ENCODE peak calls at places on chromosomes 7 and 10, in five cellular contexts. B is mammary epithelial cell, F is psoas muscle, I is testis, A is heart right ventricle. O is an unnamed sample. For H3K27me3, the result is how much of the 10 kb centered on the place peaks cover.

GRCh38 chr7:156096806-156097538 is 284.7 kb upstream of the SHH start:
- DNase-seq in B (no peak), F (no peak), I (no peak), A (no peak), O (no peak)

GRCh38 chr7:116180302-116180701 is 30.0 kb upstream of the TES start:
- DNase-seq in B (peak), F (no peak), I (peak), A (peak), O (no peak)

GRCh38 chr10:14891151-14891550 is 12.5 kb downstream of the SUV39H2 start:
- DNase-seq in B (no peak), F (no peak), I (no peak), A (no peak), O (no peak)

GRCh38 chr10:43254199-43254730 is 12.6 kb downstream of the RASGEF1A start:
- DNase-seq in B (no peak), F (no peak), I (peak), A (peak), O (no peak)

GRCh38 chr7:142913051-142913450 is 20.5 kb downstream of the TRPV5 start:
- DNase-seq in B (no peak), F (no peak), I (no peak), A (no peak), O (no peak)

GRCh38 chr7:2869981-2870380 is 25.9 kb upstream of the GNA12 start:
- DNase-seq in B (no peak), F (no peak), I (no peak), A (no peak), O (no peak)

GRCh38 chr10:113475381-113475807 is 77.5 kb upstream of the HABP2 start:
- DNase-seq in B (peak), F (no peak), I (no peak), A (no peak), O (peak)

GRCh38 chr7:132939495-132939894 is 142.4 kb downstream of the CHCHD3 start:
- DNase-seq in B (no peak), F (no peak), I (no peak), A (no peak), O (no peak)

GRCh38 chr10:22002531-22003110 is 909 bp downstream of the DNAJC1 start:
- DNase-seq in B (peak), F (no peak), I (no peak), A (no peak), O (no peak)

GRCh38 chr10:87942884-87943527 is 79.6 kb downstream of the PTEN start:
- DNase-seq in B (no peak), F (no peak), I (no peak), A (no peak), O (no peak)

GRCh38 chr7:2959343-2959680 is 84.4 kb downstream of the CARD11 start:
- DNase-seq in B (no peak), F (no peak), I (no peak), A (no peak), O (no peak)

GRCh38 chr7:114819629-114820362 is 102.1 kb upstream of the MDFIC start:
- DNase-seq in B (peak), F (no peak), I (no peak), A (no peak), O (peak)

GRCh38 chr7:106485031-106485551 is 175.9 kb downstream of the CCDC71L start:
- DNase-seq in B (peak), F (no peak), I (no peak), A (no peak), O (peak)

GRCh38 chr10:71581376-71581775 is 138.2 kb downstream of the C10orf105 start:
- DNase-seq in B (no peak), F (no peak), I (no peak), A (no peak), O (no peak)

GRCh38 chr10:16996530-16996964 is 133.1 kb downstream of the CUBN start:
- DNase-seq in B (no peak), F (no peak), I (no peak), A (no peak), O (no peak)

GRCh38 chr10:13792011-13792410 is 205.2 kb downstream of the PRPF18 start:
- DNase-seq in B (no peak), F (peak), I (peak), A (peak), O (no peak)

GRCh38 chr10:11488126-11488525 is 123.3 kb downstream of the USP6NL start:
- DNase-seq in B (no peak), F (no peak), I (no peak), A (no peak), O (no peak)

GRCh38 chr7:79130715-79131114 is 322.8 kb downstream of the MAGI2 start:
- DNase-seq in B (no peak), F (no peak), I (no peak), A (no peak), O (no peak)

GRCh38 chr7:128826916-128827247 is 3.3 kb upstream of the FLNC start:
- DNase-seq in B (no peak), F (no peak), I (no peak), A (no peak), O (no peak)

GRCh38 chr10:130900441-130901160 is 410.9 kb downstream of the TCERG1L start:
- DNase-seq in B (no peak), F (no peak), I (no peak), A (no peak), O (no peak)

GRCh38 chr10:97768322-97769315 is 3.2 kb downstream of the SFRP5 start:
- DNase-seq in B (no peak), F (no peak), I (no peak), A (no peak), O (no peak)

GRCh38 chr10:69741252-69741651 is 60.5 kb upstream of the COL13A1 start:
- DNase-seq in B (no peak), F (no peak), I (no peak), A (no peak), O (no peak)

GRCh38 chr10:6847561-6847960 is 267.5 kb upstream of the PRKCQ start:
- DNase-seq in B (no peak), F (no peak), I (no peak), A (no peak), O (no peak)

GRCh38 chr10:119301397-119301796 is 94.0 kb downstream of the GRK5 start:
- DNase-seq in B (no peak), F (no peak), I (no peak), A (no peak), O (no peak)

GRCh38 chr10:95314519-95314918 is 23.7 kb upstream of the PDLIM1 start:
- DNase-seq in B (no peak), F (no peak), I (no peak), A (no peak), O (no peak)

GRCh38 chr7:102874166-102874829 is 38.5 kb upstream of the LRRC17 start:
- DNase-seq in B (peak), F (no peak), I (no peak), A (no peak), O (peak)

GRCh38 chr7:7110706-7111105 is 71.6 kb upstream of the C1GALT1 start:
- DNase-seq in B (no peak), F (no peak), I (no peak), A (no peak), O (no peak)

GRCh38 chr7:1850976-1851571 is 181.0 kb downstream of the ELFN1 start:
- DNase-seq in B (no peak), F (peak), I (no peak), A (no peak), O (no peak)

GRCh38 chr7:30206466-30206865 is 71.7 kb downstream of the MTURN start:
- DNase-seq in B (peak), F (no peak), I (no peak), A (no peak), O (peak)

GRCh38 chr7:35714862-35715261 is 19.9 kb upstream of the HERPUD2 start:
- DNase-seq in B (no peak), F (no peak), I (no peak), A (no peak), O (no peak)

GRCh38 chr7:41169307-41169706 is 533.6 kb downstream of the INHBA start:
- DNase-seq in B (no peak), F (no peak), I (no peak), A (no peak), O (no peak)

GRCh38 chr7:48710995-48711394 is 213.4 kb upstream of the CDC14C start:
- DNase-seq in B (no peak), F (no peak), I (no peak), A (no peak), O (no peak)

GRCh38 chr7:37970211-37970610 is 49.8 kb downstream of the EPDR1 start:
- DNase-seq in B (no peak), F (no peak), I (no peak), A (no peak), O (no peak)

GRCh38 chr10:116198636-116199035 is 74.4 kb downstream of the GFRA1 start:
- DNase-seq in B (no peak), F (no peak), I (no peak), A (no peak), O (no peak)

GRCh38 chr7:74153736-74154135 is 20.4 kb upstream of the EIF4H start:
- DNase-seq in B (no peak), F (no peak), I (no peak), A (no peak), O (no peak)

GRCh38 chr10:86100581-86101061 is 266.0 kb downstream of the GRID1 start:
- DNase-seq in B (no peak), F (no peak), I (no peak), A (no peak), O (no peak)

GRCh38 chr7:77537595-77538185 is 595 bp downstream of the PTPN12 start:
- DNase-seq in B (no peak), F (no peak), I (peak), A (peak), O (no peak)

DNA sequence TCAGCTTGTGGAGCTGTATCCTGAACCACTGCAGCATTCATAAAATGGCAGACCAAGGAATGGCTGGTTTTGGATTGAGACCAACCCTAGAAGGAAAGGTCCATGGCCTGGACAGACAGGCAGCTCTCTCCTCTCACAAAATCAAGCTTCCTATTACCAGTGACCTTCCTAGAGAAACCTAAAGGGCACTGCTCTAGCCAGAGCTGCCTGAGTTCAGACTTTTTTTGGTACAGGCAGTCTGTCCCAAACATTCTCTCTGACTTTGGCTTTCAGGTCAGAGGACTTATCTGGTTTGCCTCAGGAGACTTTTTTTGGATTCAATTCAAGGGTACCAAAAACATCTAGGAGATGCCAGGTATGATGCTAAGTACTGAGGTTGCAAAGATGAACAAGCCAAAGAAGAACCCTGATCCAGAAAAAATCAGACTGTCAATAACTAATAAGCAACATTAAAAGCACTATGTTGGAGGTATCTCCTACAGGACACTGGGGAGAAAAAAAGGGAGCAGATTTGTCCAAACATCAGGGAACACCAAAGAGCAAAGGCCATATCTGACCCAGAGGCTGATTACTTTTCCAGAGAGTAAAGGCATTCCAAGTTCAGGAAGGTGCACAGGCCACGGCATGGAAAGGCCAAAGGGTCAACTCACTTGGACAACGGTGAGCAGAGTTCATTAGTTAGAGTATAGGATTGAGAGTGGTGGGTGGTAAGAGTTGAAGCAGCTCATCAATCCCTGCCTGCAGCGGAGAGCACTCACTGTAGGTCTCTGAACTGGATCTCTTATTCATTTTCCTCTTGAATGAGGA is 169.0 kb downstream of the CPEB3 start:
- DNase-seq in B (no peak), F (no peak), I (no peak), A (no peak), O (no peak)
- H3K27ac ChIP-seq in B (no peak), F (peak), I (no peak), A (peak), O (no peak)

GRCh38 chr10:100814751-100815474 is 69.5 kb downstream of the PAX2 start:
- DNase-seq in B (no peak), F (no peak), I (no peak), A (no peak), O (no peak)

GRCh38 chr10:100811261-100811660 is 65.9 kb downstream of the PAX2 start:
- DNase-seq in B (no peak), F (no peak), I (no peak), A (no peak), O (no peak)

GRCh38 chr10:100810835-100811116 is 65.4 kb downstream of the PAX2 start:
- DNase-seq in B (no peak), F (no peak), I (no peak), A (no peak), O (no peak)

GRCh38 chr10:100811752-100812750 is 66.7 kb downstream of the PAX2 start:
- DNase-seq in B (no peak), F (no peak), I (no peak), A (no peak), O (no peak)

DNA sequence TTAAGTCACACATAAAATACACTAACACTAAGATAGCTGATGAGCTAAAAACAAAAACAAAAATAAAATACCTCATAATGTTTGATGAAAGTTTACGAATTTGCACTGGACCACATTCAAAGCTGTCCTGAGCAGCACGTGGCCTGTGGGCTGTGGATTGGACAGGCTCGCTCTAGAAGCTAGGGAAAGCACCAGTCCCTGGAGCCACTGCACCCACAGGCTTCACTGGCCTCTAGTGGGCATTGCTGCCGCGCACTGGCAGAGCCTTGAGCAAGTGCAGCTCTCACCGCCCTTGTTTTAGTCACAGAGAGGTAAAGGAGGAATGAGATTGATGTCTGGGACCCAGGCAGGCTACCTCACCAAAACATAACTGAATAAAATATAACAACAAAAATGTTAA is 67.6 kb downstream of the PAX2 start:
- DNase-seq in B (no peak), F (no peak), I (no peak), A (no peak), O (no peak)
- TF ChIP-seq CTCF in B (no peak), F (no peak), I (no peak), A (no peak), O (peak)

GRCh38 chr7:157650131-157650631 is 313.4 kb downstream of the DNAJB6 start:
- DNase-seq in B (no peak), F (no peak), I (no peak), A (no peak), O (no peak)
- H3K27me3 ChIP-seq in B (under half), F (under half), I (under half), A (under half), O (under half)

DNA sequence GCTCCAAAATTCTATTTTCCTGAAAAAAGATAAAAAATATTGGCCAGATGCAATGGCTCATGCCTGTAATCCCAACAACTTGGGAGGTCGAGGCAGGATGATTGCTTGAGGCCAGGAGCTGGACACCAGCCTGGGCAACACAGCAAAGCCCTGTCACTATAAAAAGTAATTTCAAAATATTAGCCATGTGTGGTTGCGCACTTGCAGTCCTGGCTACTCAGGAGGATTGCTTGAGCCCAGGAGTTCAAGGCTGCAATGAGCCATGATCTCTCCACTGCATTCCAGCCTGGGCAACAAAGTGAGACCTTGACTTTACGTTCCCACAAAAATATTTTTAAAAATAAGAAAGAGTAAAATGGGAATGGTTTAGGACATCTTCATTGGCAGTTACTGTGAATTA is 104.1 kb upstream of the AFAP1L2 start:
- DNase-seq in B (no peak), F (peak), I (peak), A (no peak), O (no peak)
- H3K27ac ChIP-seq in B (no peak), F (no peak), I (peak), A (peak), O (no peak)

GRCh38 chr7:151130741-151131157 is 36.7 kb downstream of the GBX1 start:
- DNase-seq in B (no peak), F (peak), I (no peak), A (no peak), O (no peak)
- TF ChIP-seq CTCF in B (no peak), F (no peak), I (no peak), A (no peak), O (no peak)

O was measured in foreskin keratinocyte.